ENCODE peak calls at places on chromosomes 7 and 10, in five cellular contexts. T, B, P, Z and V are unnamed samples.

GRCh38 chr10:29728541-29729049 is 93.8 kb upstream of the SVIL start:
- DNase-seq in T (no peak), B (no peak), P (no peak), Z (no peak), V (no peak)

GRCh38 chr10:24513155-24513554 is 210.5 kb downstream of the ARHGAP21 start:
- DNase-seq in T (peak), B (no peak), P (no peak), Z (no peak), V (peak)

GRCh38 chr7:101315336-101315735 is 6.3 kb downstream of the IFT22 start:
- DNase-seq in T (peak), B (no peak), P (no peak), Z (peak), V (peak)

GRCh38 chr10:99888623-99889022 is 106.2 kb downstream of the ABCC2 start:
- DNase-seq in T (peak), B (no peak), P (no peak), Z (no peak), V (peak)

GRCh38 chr7:128914566-128915151 is 4.2 kb upstream of the KCP start:
- DNase-seq in T (no peak), B (no peak), P (peak), Z (no peak), V (no peak)

GRCh38 chr7:131522325-131522920 is 34.0 kb downstream of the PODXL start:
- DNase-seq in T (peak), B (no peak), P (no peak), Z (no peak), V (no peak)

GRCh38 chr7:44195901-44196300 is 4.9 kb upstream of the YKT6 start:
- DNase-seq in T (no peak), B (no peak), P (peak), Z (no peak), V (no peak)

GRCh38 chr7:138072726-138073125 is 3.5 kb upstream of the AKR1D1 start:
- DNase-seq in T (no peak), B (no peak), P (no peak), Z (no peak), V (no peak)

GRCh38 chr10:72784551-72785421 is 92.8 kb downstream of the MCU start:
- DNase-seq in T (peak), B (peak), P (peak), Z (peak), V (peak)

GRCh38 chr10:96683710-96684109 is 36.6 kb downstream of the PIK3AP1 start:
- DNase-seq in T (no peak), B (no peak), P (no peak), Z (no peak), V (no peak)

GRCh38 chr10:132536964-132537712 is 449 bp upstream of the INPP5A start:
- DNase-seq in T (peak), B (peak), P (peak), Z (peak), V (peak)
- TF ChIP-seq CTCF in T (peak), B (peak), P (peak), Z (no peak), V (no peak)

DNA sequence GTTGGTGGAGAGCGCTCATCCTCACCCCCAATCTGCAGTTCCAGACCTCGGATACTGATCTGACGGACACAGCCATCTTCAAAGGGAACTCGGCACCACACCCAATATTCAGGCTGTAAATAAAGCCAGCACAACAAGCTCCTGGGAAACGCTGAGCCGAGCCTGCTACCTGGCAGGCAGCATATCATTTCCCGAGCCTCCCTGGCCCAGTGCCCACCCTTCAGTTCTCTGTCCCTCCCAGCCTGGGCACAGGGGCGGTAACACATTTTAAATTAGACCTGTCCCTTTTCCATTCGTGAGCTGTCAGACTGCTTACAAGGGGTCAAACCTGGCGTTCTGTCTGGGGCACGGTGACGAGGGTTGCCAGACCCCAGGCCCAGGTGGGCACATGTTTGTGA is 250.5 kb downstream of the ARHGAP12 start:
- DNase-seq in T (no peak), B (no peak), P (no peak), Z (no peak), V (no peak)
- H3K4me3 ChIP-seq in T (no peak), B (no peak), P (no peak), Z (no peak), V (no peak)

GRCh38 chr7:111954474-111955311 is 251.5 kb downstream of the DOCK4 start:
- DNase-seq in T (no peak), B (peak), P (no peak), Z (no peak), V (no peak)

GRCh38 chr7:111954056-111954455 is 252.1 kb downstream of the DOCK4 start:
- DNase-seq in T (no peak), B (no peak), P (no peak), Z (no peak), V (no peak)

GRCh38 chr7:111958431-111958830 is 247.8 kb downstream of the DOCK4 start:
- DNase-seq in T (no peak), B (no peak), P (no peak), Z (no peak), V (no peak)

GRCh38 chr7:111951027-111951426 is 255.2 kb downstream of the DOCK4 start:
- DNase-seq in T (no peak), B (no peak), P (no peak), Z (no peak), V (no peak)

GRCh38 chr7:111953611-111954010 is 252.6 kb downstream of the DOCK4 start:
- DNase-seq in T (no peak), B (peak), P (no peak), Z (no peak), V (peak)
- TF ChIP-seq CTCF in T (no peak), B (peak), P (peak), Z (no peak), V (no peak)

DNA sequence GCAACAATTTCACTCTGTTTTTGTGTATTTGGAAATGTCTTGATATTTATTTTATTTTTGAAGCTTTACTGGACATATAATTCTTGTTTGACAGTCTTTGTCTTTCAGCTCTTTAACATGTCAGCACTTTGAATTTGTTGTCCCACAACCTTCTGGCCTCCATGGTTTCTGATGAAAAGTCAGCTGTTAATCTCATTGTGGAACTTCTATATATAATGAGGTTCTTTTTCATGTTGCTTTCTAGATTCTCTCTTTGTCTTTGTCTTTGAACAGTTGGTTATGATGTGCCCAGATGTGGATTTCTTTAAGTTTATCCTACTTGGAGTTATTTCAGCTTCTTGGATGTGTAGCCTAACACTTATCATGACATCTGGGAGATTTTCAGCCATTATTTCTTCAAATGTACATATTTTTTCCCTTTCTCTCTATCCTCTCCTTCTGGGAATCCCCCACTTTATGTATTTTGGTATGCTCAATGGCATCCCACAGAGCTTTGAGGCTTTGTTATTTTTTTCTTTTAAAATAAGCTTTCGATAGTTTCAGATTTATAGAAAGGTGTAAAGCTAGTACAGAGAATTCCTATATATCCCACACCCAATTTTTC is 9.5 kb upstream of the LMTK2 start:
- DNase-seq in T (no peak), B (no peak), P (no peak), Z (peak), V (no peak)
- H3K4me3 ChIP-seq in T (no peak), B (no peak), P (no peak), Z (no peak), V (no peak)

DNA sequence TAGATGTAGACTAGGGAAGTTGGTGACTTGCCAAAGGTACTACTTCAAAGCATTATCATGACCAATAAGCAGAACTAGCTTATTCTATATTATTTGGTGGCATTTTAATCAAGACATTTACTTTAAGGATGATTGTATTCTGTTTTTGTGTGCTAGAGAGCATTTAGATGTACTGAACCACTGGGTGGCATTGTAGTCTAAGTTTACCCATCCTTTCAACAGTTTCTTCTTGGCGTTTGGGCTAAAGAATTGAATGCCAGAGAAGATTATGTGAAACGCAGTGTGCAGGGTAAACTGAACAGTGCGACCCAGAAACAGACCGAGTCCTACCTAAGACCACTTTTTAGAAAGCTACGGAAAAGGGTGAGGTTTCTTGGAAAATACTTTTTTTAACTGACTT is 26.8 kb downstream of the PRPF18 start:
- DNase-seq in T (peak), B (peak), P (no peak), Z (no peak), V (peak)
- TF ChIP-seq CTCF in T (peak), B (peak), P (peak), Z (peak), V (peak)